ENCODE peak calls at places on chromosomes 13 and 19, in six cellular contexts. F is left ventricle myocardium inferior, S is breast epithelium, W is mucosa of descending colon, L is left lung, V is heart right ventricle. K is an unnamed sample. For H3K36me3, the result is how much of the 10 kb centered on the place peaks cover.

GRCh38 chr13:74134777-74135305 is 637 bp upstream of the KLF12 start:
- DNase-seq in F (peak), S (peak), W (peak), L (peak), V (peak), K (no peak)

GRCh38 chr19:12838182-12838890 is at the start of gene MAST1:
- DNase-seq in F (no peak), S (no peak), W (peak), L (peak), V (no peak), K (no peak)

GRCh38 chr13:23159205-23159586 is 21.6 kb upstream of the SGCG start:
- DNase-seq in F (peak), S (no peak), W (no peak), L (no peak), V (peak), K (peak)

GRCh38 chr19:3547767-3548282 is 8.9 kb downstream of the TEKTIP1 start:
- DNase-seq in F (no peak), S (no peak), W (no peak), L (no peak), V (no peak), K (no peak)

GRCh38 chr13:77325371-77325941 is 1.4 kb downstream of the MYCBP2 start:
- DNase-seq in F (no peak), S (no peak), W (no peak), L (no peak), V (no peak), K (no peak)

GRCh38 chr13:41610426-41610825 is 153.1 kb downstream of the RGCC start:
- DNase-seq in F (peak), S (no peak), W (no peak), L (peak), V (peak), K (no peak)

GRCh38 chr13:44403720-44404063 is 30.1 kb downstream of the SERP2 start:
- DNase-seq in F (no peak), S (no peak), W (no peak), L (no peak), V (no peak), K (no peak)

GRCh38 chr19:44988896-44989563 is 12.2 kb upstream of the RELB start:
- DNase-seq in F (peak), S (no peak), W (peak), L (peak), V (peak), K (no peak)

GRCh38 chr13:30774214-30774730 is 38.9 kb downstream of the ALOX5AP start:
- DNase-seq in F (no peak), S (no peak), W (no peak), L (no peak), V (no peak), K (no peak)

GRCh38 chr13:110685305-110685704 is 20.6 kb downstream of the CARS2 start:
- DNase-seq in F (no peak), S (no peak), W (no peak), L (no peak), V (no peak), K (no peak)

GRCh38 chr19:52535831-52536800 is 8.6 kb downstream of the ZNF808 start:
- DNase-seq in F (peak), S (peak), W (peak), L (peak), V (peak), K (no peak)

GRCh38 chr13:46339035-46339666 is 47.9 kb downstream of the RUBCNL start:
- DNase-seq in F (peak), S (no peak), W (no peak), L (no peak), V (peak), K (peak)

GRCh38 chr19:18435848-18436631 is 1.9 kb downstream of the ISYNA1 start:
- DNase-seq in F (no peak), S (no peak), W (peak), L (no peak), V (no peak), K (no peak)

GRCh38 chr13:94956407-94957110 is 244.2 kb upstream of the SOX21 start:
- DNase-seq in F (no peak), S (no peak), W (no peak), L (no peak), V (no peak), K (no peak)

GRCh38 chr19:8576273-8576993 is 809 bp downstream of the MYO1F start:
- DNase-seq in F (no peak), S (no peak), W (no peak), L (no peak), V (no peak), K (no peak)
- TF ChIP-seq CTCF in F (no peak), S (no peak), W (no peak), L (no peak), V (no peak), K (no peak)

DNA sequence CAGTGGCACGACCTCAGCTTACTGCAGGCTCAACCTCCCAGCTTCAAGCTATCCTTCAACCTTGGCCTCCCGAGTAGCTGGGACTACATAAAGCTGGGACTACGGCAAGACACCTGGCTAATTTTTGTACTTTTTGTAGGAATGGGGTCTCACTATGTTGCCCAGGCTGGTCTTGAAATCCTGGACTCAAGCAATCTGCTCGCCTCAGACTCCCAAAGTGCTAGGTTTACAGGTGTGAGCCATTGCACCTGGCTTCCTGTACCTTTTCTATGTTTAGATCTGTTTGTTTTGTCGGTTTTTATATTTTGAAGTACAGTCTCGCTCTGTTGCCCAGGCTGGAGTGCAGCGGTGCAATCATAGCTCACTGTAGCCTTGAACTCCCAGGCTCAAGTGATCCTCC is 17.5 kb upstream of the TICAM1 start:
- DNase-seq in F (no peak), S (no peak), W (no peak), L (no peak), V (no peak), K (no peak)
- H3K36me3 ChIP-seq in F (half or more), S (under half), W (under half), L (half or more), V (under half), K (under half)

DNA sequence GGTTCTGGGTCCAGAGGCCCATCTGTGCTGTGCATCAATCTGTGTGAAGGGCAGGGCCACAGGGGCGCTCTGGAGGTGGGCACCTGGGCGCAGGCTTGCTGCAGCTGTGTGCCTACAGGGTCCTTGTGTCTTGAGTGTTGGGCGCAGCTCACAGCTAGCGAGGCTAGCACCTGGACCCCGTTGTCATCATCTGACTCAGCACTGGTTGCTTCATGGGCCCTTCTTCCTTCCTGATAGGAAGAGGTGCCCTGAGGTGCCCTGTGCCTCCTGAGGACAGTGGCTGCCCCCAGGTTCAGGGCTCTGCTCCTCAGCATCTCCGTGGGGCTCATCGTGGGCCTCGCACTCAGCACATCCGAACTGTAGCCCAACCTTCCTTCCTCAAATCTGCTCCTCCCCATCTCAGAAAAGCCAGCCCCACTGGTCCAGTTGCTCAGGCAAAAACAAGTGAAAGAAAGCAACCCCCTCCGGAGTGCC is 54.8 kb downstream of the GATAD2A start:
- DNase-seq in F (no peak), S (no peak), W (peak), L (peak), V (no peak), K (no peak)
- H3K4me3 ChIP-seq in F (peak), S (peak), W (no peak), L (peak), V (peak), K (no peak)

GRCh38 chr13:64154514-64154913 is 2738.9 kb upstream of the PCDH20 start:
- DNase-seq in F (no peak), S (no peak), W (no peak), L (no peak), V (no peak), K (no peak)
- TF ChIP-seq CTCF in F (no peak), S (no peak), W (no peak), L (no peak), V (peak), K (peak)

GRCh38 chr13:21047591-21048282 is 13.6 kb downstream of the LATS2 start:
- DNase-seq in F (no peak), S (no peak), W (no peak), L (no peak), V (no peak), K (no peak)
- H3K36me3 ChIP-seq in F (under half), S (under half), W (under half), L (under half), V (under half), K (under half)

K was measured in kidney epithelial cell.